ENCODE peak calls at places on chromosomes 5 and 9, in nine cellular contexts. L, H, A, B, Z, K, P, D and M are unnamed samples.

GRCh38 chr5:172559004-172559932 is 81.8 kb upstream of the NEURL1B start:
- DNase-seq in H (no peak), Z (peak; percentile 79), A (peak; percentile 81), P (no peak), B (no peak), L (no peak), D (peak; percentile 96), K (no peak), M (peak; percentile 88)

GRCh38 chr9:135876936-135877335 is 30.4 kb downstream of the CAMSAP1 start:
- DNase-seq in B (no peak), D (no peak), A (no peak), H (no peak), K (no peak), P (no peak), Z (no peak), L (no peak), M (no peak)

GRCh38 chr5:54390015-54390414 is 65.5 kb upstream of the HSPB3 start:
- DNase-seq in B (no peak), A (peak; percentile 65), P (peak; percentile 31), K (no peak), D (peak; percentile 95), L (no peak), Z (no peak), H (peak; percentile 14), M (no peak)

GRCh38 chr5:18141260-18141659 is 507.0 kb downstream of the TAF11L14 start:
- DNase-seq in D (no peak), L (no peak), K (no peak), P (no peak), B (no peak), Z (no peak), H (no peak), A (no peak), M (no peak)

GRCh38 chr9:108282872-108283271 is 572.9 kb downstream of the ACTL7B start:
- DNase-seq in L (no peak), B (no peak), H (no peak), D (peak; percentile 25), P (no peak), K (no peak), A (no peak), Z (no peak), M (no peak)

GRCh38 chr9:137276757-137277328 is 683 bp upstream of the TOR4A start:
- DNase-seq in D (peak; percentile 51), P (peak; percentile 79), B (no peak), A (no peak), L (no peak), Z (peak; percentile 92), K (no peak), H (no peak), M (peak; percentile 95)

GRCh38 chr5:34632805-34633414 is 23.2 kb upstream of the RAI14 start:
- DNase-seq in B (no peak), Z (no peak), A (no peak), K (no peak), L (no peak), H (no peak), P (no peak), D (no peak), M (no peak)

GRCh38 chr9:38038307-38039089 is 30.5 kb downstream of the SHB start:
- DNase-seq in L (no peak), B (no peak), K (no peak), H (no peak), D (no peak), Z (peak; percentile 53), A (no peak), P (no peak), M (peak; percentile 65)

GRCh38 chr9:121835581-121836381 is 184.3 kb downstream of the DAB2IP start:
- DNase-seq in D (no peak), H (no peak), A (no peak), B (no peak), L (no peak), K (no peak), P (no peak), Z (no peak), M (no peak)

GRCh38 chr9:113886471-113886870 is 10.4 kb downstream of the ZNF618 start:
- DNase-seq in K (no peak), D (peak; percentile 48), P (no peak), A (no peak), B (no peak), Z (no peak), H (no peak), L (no peak), M (no peak)

GRCh38 chr9:84819446-84819845 is 149.9 kb downstream of the NTRK2 start:
- DNase-seq in L (no peak), H (no peak), Z (no peak), K (no peak), D (no peak), B (no peak), P (peak; percentile 52), A (no peak), M (no peak)

GRCh38 chr9:5563417-5563815 is 53.1 kb downstream of the PDCD1LG2 start:
- DNase-seq in L (no peak), Z (no peak), K (no peak), D (no peak), P (no peak), H (no peak), B (no peak), A (no peak), M (no peak)

GRCh38 chr9:12698293-12698692 is 5.1 kb downstream of the TYRP1 start:
- DNase-seq in K (no peak), B (no peak), P (no peak), D (peak; percentile 76), L (no peak), Z (no peak), A (no peak), H (no peak), M (no peak)

GRCh38 chr5:107869459-107870115 is 198.8 kb upstream of the EFNA5 start:
- DNase-seq in L (no peak), K (no peak), Z (no peak), B (no peak), A (peak; percentile 13), H (no peak), D (peak; percentile 86), P (no peak), M (no peak)

GRCh38 chr9:93948456-93949072 is 6.6 kb downstream of the BARX1 start:
- DNase-seq in P (no peak), D (no peak), L (no peak), B (no peak), Z (no peak), A (no peak), K (no peak), H (no peak), M (no peak)

GRCh38 chr9:125494555-125494920 is 212.5 kb downstream of the MAPKAP1 start:
- DNase-seq in H (no peak), L (no peak), Z (no peak), A (no peak), D (peak; percentile 46), K (no peak), B (no peak), P (no peak), M (no peak)

GRCh38 chr5:8773091-8773615 is 772.7 kb downstream of the SEMA5A start:
- DNase-seq in D (no peak), L (no peak), B (no peak), H (peak; percentile 7), Z (no peak), A (peak; percentile 8), P (no peak), K (no peak), M (no peak)

GRCh38 chr5:111135946-111136345 is 43.8 kb downstream of the WDR36 start:
- DNase-seq in H (no peak), A (no peak), P (no peak), D (peak; percentile 34), Z (no peak), L (no peak), K (no peak), B (no peak), M (no peak)

GRCh38 chr5:42811591-42812392 is at the start of gene SELENOP:
- DNase-seq in K (no peak), A (no peak), Z (peak; percentile 57), H (peak; percentile 92), L (no peak), B (no peak), D (peak; percentile 17), P (peak; percentile 50), M (peak; percentile 62)

GRCh38 chr9:123642291-123643278 is 286.6 kb downstream of the CRB2 start:
- DNase-seq in L (no peak), H (peak; percentile 77), Z (peak; percentile 49), A (no peak), D (peak; percentile 68), B (no peak), P (no peak), K (no peak), M (no peak)

GRCh38 chr5:149824851-149825250 is 94.7 kb downstream of the PPARGC1B start:
- DNase-seq in K (no peak), H (no peak), D (no peak), P (no peak), A (no peak), Z (peak; percentile 62), L (no peak), B (no peak), M (peak; percentile 86)